ENCODE peak calls at places on chromosomes 12 and 14, in four cellular contexts. X is SK-N-SH, Q is H1, A is GM12878. Y is an unnamed sample.

GRCh38 chr12:15664491-15664890 is 124.7 kb downstream of the EPS8 start:
- DNase-seq in X (no peak), Q (no peak), A (no peak), Y (no peak)

GRCh38 chr14:74756326-74756725 is 6.8 kb upstream of the YLPM1 start:
- DNase-seq in X (no peak), Q (no peak), A (no peak), Y (peak; percentile 28)

GRCh38 chr14:57833304-57833703 is 32.6 kb downstream of the SLC35F4 start:
- DNase-seq in X (no peak), Q (no peak), A (no peak), Y (no peak)

GRCh38 chr12:50862316-50862715 is 19.6 kb downstream of the TMPRSS12 start:
- DNase-seq in X (no peak), Q (no peak), A (no peak), Y (no peak)

GRCh38 chr12:62603061-62603810 is 136.6 kb downstream of the MON2 start:
- DNase-seq in X (peak; percentile 90), Q (peak; percentile 84), A (peak; percentile 45), Y (peak; percentile 76)

GRCh38 chr14:79992799-79993198 is 218.5 kb downstream of the DIO2 start:
- DNase-seq in X (no peak), Q (no peak), A (no peak), Y (no peak)

GRCh38 chr12:29463198-29463597 is 34.3 kb downstream of the OVCH1 start:
- DNase-seq in X (no peak), Q (no peak), A (no peak), Y (no peak)

GRCh38 chr12:727321-727720 is 25.1 kb upstream of the WNK1 start:
- DNase-seq in X (no peak), Q (no peak), A (no peak), Y (no peak)

GRCh38 chr12:90280564-90281058 is 572.0 kb upstream of the ATP2B1 start:
- DNase-seq in X (no peak), Q (no peak), A (peak; percentile 52), Y (no peak)

GRCh38 chr14:102140750-102141145 is 1.1 kb downstream of the WDR20 start:
- DNase-seq in X (no peak), Q (no peak), A (no peak), Y (no peak)

GRCh38 chr14:104107611-104108569 is 22.4 kb downstream of the ASPG start:
- DNase-seq in X (peak; percentile 54), Q (peak; percentile 47), A (no peak), Y (no peak)

GRCh38 chr12:94788298-94788697 is 137.9 kb upstream of the TMCC3 start:
- DNase-seq in X (no peak), Q (no peak), A (no peak), Y (no peak)

GRCh38 chr12:57452181-57452936 is 2.7 kb upstream of the INHBE start:
- DNase-seq in X (no peak), Q (no peak), A (no peak), Y (no peak)

GRCh38 chr14:55425091-55425490 is 13.5 kb upstream of the ATG14 start:
- DNase-seq in X (no peak), Q (no peak), A (no peak), Y (no peak)

GRCh38 chr12:68007466-68007865 is 18.2 kb downstream of the IFNG-AS1 start:
- DNase-seq in X (no peak), Q (no peak), A (no peak), Y (no peak)

GRCh38 chr14:76168531-76168930 is 16.8 kb downstream of the GPATCH2L start:
- DNase-seq in X (no peak), Q (no peak), A (no peak), Y (no peak)

GRCh38 chr12:67080637-67081036 is 188.5 kb upstream of the CAND1 start:
- DNase-seq in X (no peak), Q (no peak), A (no peak), Y (no peak)

GRCh38 chr14:104794099-104794498 is 1.4 kb downstream of the AKT1 start:
- DNase-seq in X (peak; percentile 92), Q (peak; percentile 92), A (no peak), Y (peak; percentile 57)

GRCh38 chr12:88310069-88310468 is 168.0 kb downstream of the TMTC3 start:
- DNase-seq in X (no peak), Q (no peak), A (no peak), Y (no peak)

GRCh38 chr12:124613151-124613585 is 45.8 kb upstream of the NCOR2 start:
- DNase-seq in X (no peak), Q (no peak), A (no peak), Y (no peak)

GRCh38 chr14:80425686-80426085 is 214.4 kb upstream of the DIO2 start:
- DNase-seq in X (no peak), Q (no peak), A (no peak), Y (no peak)

GRCh38 chr14:42335918-42336317 is 729.2 kb downstream of the LRFN5 start:
- DNase-seq in X (no peak), Q (peak; percentile 47), A (no peak), Y (no peak)

GRCh38 chr14:104870368-104871144 is 5.5 kb downstream of the CEP170B start:
- DNase-seq in X (peak; percentile 80), Q (peak; percentile 81), A (no peak), Y (peak; percentile 21)

GRCh38 chr14:101731187-101732080 is 30.1 kb upstream of the PPP2R5C start:
- DNase-seq in X (no peak), Q (no peak), A (peak; percentile 48), Y (peak; percentile 90)

GRCh38 chr14:85622106-85622505 is 92.2 kb downstream of the FLRT2 start:
- DNase-seq in X (no peak), Q (no peak), A (no peak), Y (no peak)

GRCh38 chr14:77306406-77307098 is 14.1 kb downstream of the POMT2 start:
- DNase-seq in X (no peak), Q (no peak), A (no peak), Y (no peak)

GRCh38 chr12:16939871-16940306 is 333.9 kb upstream of the LMO3 start:
- DNase-seq in X (peak; percentile 36), Q (peak; percentile 68), A (peak; percentile 26), Y (peak; percentile 80)

GRCh38 chr14:69043007-69043444 is 63.9 kb upstream of the ACTN1 start:
- DNase-seq in X (peak; percentile 53), Q (no peak), A (no peak), Y (no peak)

GRCh38 chr12:130538343-130539095 is 177.6 kb downstream of the RIMBP2 start:
- DNase-seq in X (no peak), Q (no peak), A (no peak), Y (no peak)

GRCh38 chr12:118549506-118550109 is 173.3 kb downstream of the SUDS3 start:
- DNase-seq in X (peak; percentile 18), Q (no peak), A (no peak), Y (no peak)

GRCh38 chr12:389138-390096 is at the start of gene KDM5A:
- DNase-seq in X (peak; percentile 91), Q (peak; percentile 88), A (peak; percentile 73), Y (peak; percentile 86)

DNA sequence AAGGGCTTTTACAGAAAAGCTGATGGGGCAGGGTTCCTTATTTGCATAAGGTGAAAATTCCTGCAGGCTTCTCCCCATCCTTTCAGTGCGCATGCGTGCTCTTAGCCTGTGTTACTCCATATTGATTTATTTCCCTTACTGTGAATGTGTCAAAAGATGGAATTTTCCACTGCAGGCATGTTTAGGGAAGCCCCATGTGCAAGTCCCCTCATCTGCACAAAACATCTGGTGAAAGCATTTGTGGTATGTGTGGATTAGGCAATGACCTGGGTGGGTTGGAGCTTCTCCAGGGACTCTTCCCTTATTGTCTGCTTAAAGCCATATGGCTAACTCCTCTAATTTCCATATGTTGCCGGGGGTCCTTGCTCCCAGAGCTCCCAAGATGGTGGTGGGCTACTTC is 912.6 kb upstream of the LRFN5 start:
- DNase-seq in X (no peak), Q (no peak), A (no peak), Y (no peak)
- TF ChIP-seq GABPA in X (no peak), Q (no peak), A (no peak), Y (no peak)

GRCh38 chr12:131862600-131862993 is 31.8 kb upstream of the ULK1 start:
- DNase-seq in X (peak; percentile 37), Q (no peak), A (no peak), Y (no peak)

GRCh38 chr12:131862994-131863710 is 31.3 kb upstream of the ULK1 start:
- DNase-seq in X (no peak), Q (no peak), A (no peak), Y (no peak)

GRCh38 chr12:131865196-131865875 is 29.1 kb upstream of the ULK1 start:
- DNase-seq in X (peak; percentile 16), Q (no peak), A (no peak), Y (no peak)

GRCh38 chr12:131864469-131864868 is 30.0 kb upstream of the ULK1 start:
- DNase-seq in X (no peak), Q (no peak), A (no peak), Y (no peak)

GRCh38 chr12:131863711-131864396 is 30.6 kb upstream of the ULK1 start:
- DNase-seq in X (peak; percentile 90), Q (no peak), A (no peak), Y (no peak)
- TF ChIP-seq TCF12 in X (peak; percentile 8), Q (no peak), A (no peak), Y (no peak)

GRCh38 chr12:71018682-71019081 is 98.1 kb upstream of the PTPRR start:
- DNase-seq in X (no peak), Q (no peak), A (no peak), Y (no peak)

GRCh38 chr12:71009414-71010142 is 89.0 kb upstream of the PTPRR start:
- DNase-seq in X (no peak), Q (no peak), A (no peak), Y (no peak)

GRCh38 chr12:71011261-71011660 is 90.7 kb upstream of the PTPRR start:
- DNase-seq in X (no peak), Q (no peak), A (no peak), Y (no peak)

GRCh38 chr12:71010143-71010479 is 89.6 kb upstream of the PTPRR start:
- DNase-seq in X (peak; percentile 54), Q (no peak), A (no peak), Y (no peak)

DNA sequence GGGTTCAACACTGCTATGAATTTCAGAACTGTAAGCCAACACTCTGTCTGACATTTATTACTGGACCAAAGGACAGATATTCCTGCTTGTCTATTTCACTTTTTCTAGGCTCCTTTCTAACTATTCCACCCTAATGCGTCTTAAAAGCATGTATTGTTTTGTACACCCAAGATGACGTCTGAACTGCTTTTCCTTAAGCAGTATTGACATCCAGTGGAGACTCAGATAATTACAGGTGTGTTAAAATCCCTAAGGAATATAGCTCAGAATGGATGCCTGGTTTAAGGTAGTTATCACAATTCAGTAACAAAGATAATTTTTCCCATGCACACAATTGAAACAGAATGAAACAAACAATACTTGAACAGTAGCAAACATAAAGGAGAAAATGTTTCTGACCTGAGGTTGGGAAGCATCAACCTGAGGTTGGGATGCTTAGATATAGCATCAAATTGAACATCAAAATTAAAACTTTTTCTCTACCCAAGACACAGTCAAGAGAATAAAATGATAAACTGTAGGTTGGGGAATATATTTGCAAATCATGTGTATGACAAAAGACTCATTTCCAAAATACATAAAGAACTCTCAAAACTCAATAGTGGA is 93.7 kb upstream of the PTPRR start:
- DNase-seq in X (peak; percentile 4), Q (no peak), A (no peak), Y (peak; percentile 5)
- TF ChIP-seq GABPA in X (no peak), Q (no peak), A (no peak), Y (no peak)

GRCh38 chr14:61102549-61103466 is 121.8 kb downstream of the SLC38A6 start:
- DNase-seq in X (no peak), Q (peak; percentile 44), A (no peak), Y (peak; percentile 99)

GRCh38 chr14:61101803-61102548 is 120.9 kb downstream of the SLC38A6 start:
- DNase-seq in X (no peak), Q (peak; percentile 47), A (no peak), Y (no peak)

GRCh38 chr14:61104358-61104757 is 123.3 kb downstream of the SLC38A6 start:
- DNase-seq in X (no peak), Q (peak; percentile 33), A (no peak), Y (no peak)

GRCh38 chr14:61106627-61107147 is 125.6 kb downstream of the SLC38A6 start:
- DNase-seq in X (peak; percentile 38), Q (peak; percentile 45), A (no peak), Y (no peak)

GRCh38 chr14:61103541-61104339 is 122.7 kb downstream of the SLC38A6 start:
- DNase-seq in X (peak; percentile 28), Q (peak; percentile 54), A (no peak), Y (peak; percentile 78)
- TF ChIP-seq TCF12 in X (peak; percentile 92), Q (no peak), A (no peak), Y (no peak)